ENCODE peak calls at places on chromosome 14, in four cellular contexts. S, Z, F and Q are unnamed samples.

GRCh38 chr14:105600939-105601359 is 74.6 kb downstream of the TMEM121 start:
- DNase-seq in S (no peak), Z (no peak), F (no peak), Q (no peak)

GRCh38 chr14:97920201-97920600 is 1123.0 kb downstream of the VRK1 start:
- DNase-seq in S (no peak), Z (no peak), F (no peak), Q (no peak)

GRCh38 chr14:61813101-61813596 is 50.9 kb downstream of the SNAPC1 start:
- DNase-seq in S (no peak), Z (no peak), F (no peak), Q (no peak)

GRCh38 chr14:59632381-59632780 is 55.8 kb upstream of the CCDC175 start:
- DNase-seq in S (peak), Z (no peak), F (no peak), Q (peak)

GRCh38 chr14:31230559-31230958 is 23.0 kb upstream of the HECTD1 start:
- DNase-seq in S (no peak), Z (no peak), F (no peak), Q (no peak)

GRCh38 chr14:38999949-39000348 is 103.1 kb downstream of the SEC23A start:
- DNase-seq in S (no peak), Z (no peak), F (no peak), Q (no peak)

GRCh38 chr14:94045101-94045500 is 19.0 kb downstream of the OTUB2 start:
- DNase-seq in S (no peak), Z (no peak), F (no peak), Q (no peak)

GRCh38 chr14:21044106-21044618 is 2.0 kb downstream of the RNASE7 start:
- DNase-seq in S (no peak), Z (no peak), F (no peak), Q (no peak)

GRCh38 chr14:60196291-60196690 is 31.1 kb upstream of the DHRS7 start:
- DNase-seq in S (no peak), Z (no peak), F (no peak), Q (peak)

GRCh38 chr14:90970167-90970600 is 90.3 kb downstream of the RPS6KA5 start:
- DNase-seq in S (peak), Z (no peak), F (no peak), Q (peak)

GRCh38 chr14:105475916-105476845 is 1.6 kb downstream of the CRIP2 start:
- DNase-seq in S (peak), Z (peak), F (peak), Q (peak)

GRCh38 chr14:104937161-104937560 is 12.5 kb downstream of the PLD4 start:
- DNase-seq in S (no peak), Z (no peak), F (no peak), Q (no peak)

GRCh38 chr14:93965287-93965821 is 11.0 kb downstream of the ASB2 start:
- DNase-seq in S (peak), Z (no peak), F (no peak), Q (peak)

GRCh38 chr14:69135133-69135532 is 17.8 kb downstream of the DCAF5 start:
- DNase-seq in S (no peak), Z (no peak), F (no peak), Q (no peak)

GRCh38 chr14:66651536-66652220 is 143.7 kb downstream of the GPHN start:
- DNase-seq in S (no peak), Z (no peak), F (no peak), Q (no peak)

GRCh38 chr14:91298576-91298975 is 54.1 kb upstream of the GPR68 start:
- DNase-seq in S (no peak), Z (no peak), F (no peak), Q (no peak)

GRCh38 chr14:76768201-76768656 is 7.0 kb downstream of the VASH1 start:
- DNase-seq in S (no peak), Z (peak), F (peak), Q (no peak)

GRCh38 chr14:74737753-74738325 is 24.9 kb downstream of the FCF1 start:
- DNase-seq in S (peak), Z (no peak), F (no peak), Q (peak)

GRCh38 chr14:89283327-89284060 is 133.5 kb downstream of the FOXN3 start:
- DNase-seq in S (no peak), Z (no peak), F (no peak), Q (no peak)

GRCh38 chr14:38948171-38948570 is 154.9 kb downstream of the SEC23A start:
- DNase-seq in S (peak), Z (no peak), F (no peak), Q (peak)

GRCh38 chr14:79418649-79419415 is 792.5 kb downstream of the DIO2 start:
- DNase-seq in S (no peak), Z (no peak), F (no peak), Q (no peak)

DNA sequence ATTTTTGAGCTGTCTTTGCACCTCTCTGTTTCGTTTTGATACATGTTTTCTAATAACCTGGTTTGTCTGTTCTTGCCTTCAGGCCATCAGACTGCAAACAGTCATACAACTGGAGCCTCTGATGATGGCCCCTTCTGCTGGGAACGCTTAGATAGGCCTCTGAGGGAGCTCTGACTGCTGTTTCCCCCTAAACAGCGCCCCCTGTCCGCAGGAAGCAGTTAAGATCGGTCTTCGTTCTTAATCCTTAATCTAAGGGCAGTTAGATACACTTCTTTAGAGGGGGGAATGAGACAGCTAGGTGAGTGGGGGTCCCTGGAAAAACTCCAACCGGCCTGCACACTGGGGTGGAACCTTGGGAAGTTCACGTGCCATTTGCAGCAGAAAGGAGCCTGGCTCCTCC is 1338.8 kb upstream of the SEL1L start:
- DNase-seq in S (no peak), Z (no peak), F (no peak), Q (no peak)
- TF ChIP-seq CTCF in S (no peak), Z (no peak), F (no peak), Q (no peak)

GRCh38 chr14:52700701-52701172 is 5.4 kb upstream of the ERO1A start:
- DNase-seq in S (peak), Z (no peak), F (no peak), Q (peak)
- H3K4me3 ChIP-seq in S (no peak), Z (no peak), F (no peak), Q (no peak)

DNA sequence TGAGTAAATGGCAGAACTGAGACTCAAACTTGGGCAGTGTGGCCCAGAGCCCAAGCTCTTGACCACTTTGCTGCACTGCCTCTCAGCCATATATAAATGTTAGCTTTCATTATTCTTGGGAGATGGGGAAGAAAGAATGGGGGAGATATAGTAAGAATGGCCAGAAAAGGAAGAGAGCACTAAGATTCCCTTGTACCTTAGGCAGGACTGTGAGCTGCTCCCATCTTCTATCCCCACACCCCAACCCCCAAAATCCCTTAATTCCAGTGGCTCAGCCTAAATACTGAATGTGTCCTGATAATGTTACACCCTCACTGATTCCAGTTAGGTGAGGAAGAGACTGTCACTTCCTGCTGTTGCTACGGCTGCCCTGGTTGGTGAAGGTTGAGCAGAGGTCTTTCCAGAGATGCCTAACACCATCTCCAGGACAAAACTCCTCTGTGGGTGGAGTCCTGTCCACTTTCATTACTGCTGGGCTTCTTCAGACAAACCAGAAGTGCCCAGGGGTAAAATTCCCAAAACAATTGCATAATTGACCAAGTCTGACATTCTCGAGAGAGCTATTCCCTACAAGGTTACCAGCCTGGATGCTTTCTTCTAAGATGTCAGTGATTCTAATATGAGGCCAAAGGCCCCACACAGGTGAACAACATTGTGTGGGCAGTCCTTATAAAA is 51.8 kb downstream of the GNG2 start:
- DNase-seq in S (no peak), Z (no peak), F (no peak), Q (no peak)
- TF ChIP-seq CTCF in S (no peak), Z (no peak), F (no peak), Q (no peak)

DNA sequence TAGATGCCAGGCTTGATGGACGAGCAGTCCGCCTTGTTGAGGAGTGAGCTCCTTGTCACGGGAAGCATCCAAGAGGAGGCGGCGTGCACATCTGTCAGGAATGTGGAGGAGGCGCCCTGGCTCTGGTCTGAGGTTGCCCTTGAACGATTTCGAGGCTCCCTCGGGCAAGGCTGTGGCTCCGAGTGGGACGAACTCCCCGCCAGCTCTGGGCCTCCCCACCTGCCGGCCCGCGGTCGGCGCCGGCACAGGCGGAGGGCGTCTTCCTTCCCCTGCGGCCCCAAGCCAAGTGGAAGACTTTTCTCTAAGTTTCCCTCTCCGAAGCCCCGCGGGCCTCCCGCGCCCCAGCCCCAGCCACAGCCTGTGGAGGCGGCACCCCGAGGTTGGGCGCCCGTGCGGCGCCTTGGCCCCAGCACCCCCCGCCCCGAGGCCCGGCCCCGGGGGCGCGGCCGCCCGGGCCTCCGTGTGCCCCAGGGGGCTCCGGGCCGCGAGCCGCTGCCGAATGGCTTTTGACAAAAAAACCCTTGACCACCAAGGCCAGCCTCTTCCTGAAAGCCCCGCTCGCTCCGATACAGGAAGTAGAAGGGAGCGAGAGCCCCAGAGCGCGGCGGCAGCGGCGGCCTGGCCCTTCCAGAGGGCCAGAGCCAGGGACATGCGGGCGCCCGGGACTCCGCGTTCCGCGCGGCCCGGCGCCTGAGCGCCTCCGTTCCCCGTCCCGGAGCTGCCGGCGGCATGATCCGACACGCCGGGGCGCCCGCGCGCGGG is at the start of gene RIN3:
- DNase-seq in S (peak), Z (peak), F (peak), Q (peak)
- H3K4me3 ChIP-seq in S (peak), Z (peak), F (peak), Q (peak)

GRCh38 chr14:103562385-103563088 is at the start of the genes BAG5 and COA8:
- DNase-seq in S (peak), Z (peak), F (peak), Q (peak)
- TF ChIP-seq CTCF in S (no peak), Z (peak), F (no peak), Q (no peak)

DNA sequence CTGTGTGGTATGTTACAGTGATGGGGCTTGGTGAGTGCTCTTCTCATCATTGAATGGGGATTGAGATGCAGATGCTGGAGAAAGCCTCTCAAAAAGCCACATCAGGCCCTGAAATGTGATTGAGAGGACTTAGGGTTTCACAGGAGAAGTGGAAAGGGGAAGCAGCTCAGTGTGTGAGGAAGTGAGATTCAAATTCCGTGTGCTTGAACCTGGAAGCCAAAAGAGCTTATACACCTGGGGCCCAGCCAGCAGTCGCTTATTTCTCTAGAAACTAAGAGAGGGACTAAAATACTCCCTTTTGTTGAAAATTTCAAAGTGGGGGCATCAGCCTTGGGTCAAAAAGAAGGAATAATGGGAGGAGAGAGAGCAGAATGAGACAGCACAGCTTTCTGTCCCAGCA is 39.1 kb upstream of the GZMB start:
- DNase-seq in S (no peak), Z (no peak), F (no peak), Q (no peak)
- H3K4me3 ChIP-seq in S (no peak), Z (no peak), F (no peak), Q (no peak)

DNA sequence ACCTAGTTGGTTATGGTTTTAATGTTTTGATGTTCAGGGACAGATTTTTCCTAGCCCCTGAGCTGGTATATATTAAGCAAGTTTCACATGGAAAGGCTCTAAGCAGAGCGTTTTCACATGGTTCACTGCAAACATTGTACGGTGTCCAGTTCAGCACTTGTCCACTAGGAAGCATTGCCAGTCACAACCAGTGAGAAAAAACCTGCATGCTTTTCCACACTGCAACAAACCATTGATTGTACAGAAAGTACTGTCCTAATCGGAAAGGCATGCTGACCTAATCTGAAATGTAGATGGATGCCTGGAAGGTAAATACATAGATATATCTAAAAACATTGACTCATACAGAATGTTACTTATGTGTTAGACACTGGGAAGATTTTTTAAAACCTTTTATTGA is 25.0 kb upstream of the NPAS3 start:
- DNase-seq in S (peak), Z (no peak), F (no peak), Q (peak)
- TF ChIP-seq CTCF in S (peak), Z (no peak), F (no peak), Q (peak)

GRCh38 chr14:65432361-65432948 is 19.9 kb downstream of the FUT8 start:
- DNase-seq in S (peak), Z (no peak), F (no peak), Q (no peak)
- H3K4me3 ChIP-seq in S (no peak), Z (no peak), F (no peak), Q (no peak)

GRCh38 chr14:27587103-27587502 is 989.3 kb upstream of the NOVA1 start:
- DNase-seq in S (no peak), Z (no peak), F (no peak), Q (no peak)
- TF ChIP-seq CTCF in S (no peak), Z (no peak), F (no peak), Q (no peak)

GRCh38 chr14:82394916-82395315 is 861.3 kb upstream of the SEL1L start:
- DNase-seq in S (no peak), Z (no peak), F (no peak), Q (no peak)

GRCh38 chr14:82403972-82404371 is 870.3 kb upstream of the SEL1L start:
- DNase-seq in S (no peak), Z (no peak), F (no peak), Q (no peak)

DNA sequence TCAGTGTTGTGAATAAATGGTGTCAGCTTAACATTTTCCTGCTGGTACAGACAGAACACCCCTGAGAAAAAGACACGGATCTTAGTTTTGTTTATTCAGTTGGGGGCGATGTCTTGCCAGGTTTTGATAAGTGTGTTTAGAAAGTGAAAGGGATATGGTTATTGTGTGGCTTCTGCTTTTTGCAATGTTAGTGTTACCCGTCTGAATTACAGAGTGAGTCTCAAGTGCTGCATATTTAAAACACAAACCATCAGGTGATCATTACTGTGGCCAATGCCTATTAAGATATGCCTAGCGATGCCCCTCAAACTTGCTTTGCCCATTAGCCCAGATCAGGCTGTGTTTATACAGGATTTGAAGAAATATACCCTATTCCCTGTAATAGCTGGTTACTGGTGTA is 864.7 kb upstream of the SEL1L start:
- DNase-seq in S (no peak), Z (no peak), F (no peak), Q (no peak)
- H3K4me3 ChIP-seq in S (no peak), Z (no peak), F (no peak), Q (no peak)